ENCODE peak calls at places on chromosomes 5 and 9, in eight cellular contexts. G, R, L, B, F, Q, D and U are unnamed samples.

GRCh38 chr9:87505869-87506678 is 8.4 kb downstream of the DAPK1 start:
- DNase-seq in G (no peak), R (no peak), L (no peak), B (no peak), F (no peak), Q (no peak), D (no peak), U (no peak)

GRCh38 chr9:127651697-127652610 is 39.9 kb downstream of the STXBP1 start:
- DNase-seq in G (no peak), R (no peak), L (no peak), B (no peak), F (no peak), Q (no peak), D (no peak), U (no peak)

GRCh38 chr5:81965510-81965909 is 6.3 kb upstream of the ATG10 start:
- DNase-seq in G (peak; percentile 35), R (peak; percentile 14), L (no peak), B (no peak), F (no peak), Q (no peak), D (no peak), U (no peak)

GRCh38 chr9:129568560-129569505 is 52.1 kb downstream of the C9orf50 start:
- DNase-seq in G (no peak), R (no peak), L (peak; percentile 59), B (peak; percentile 73), F (peak; percentile 73), Q (no peak), D (no peak), U (no peak)

GRCh38 chr9:87100001-87100400 is 152.7 kb upstream of the GAS1 start:
- DNase-seq in G (no peak), R (no peak), L (no peak), B (no peak), F (no peak), Q (no peak), D (no peak), U (no peak)

GRCh38 chr5:13503017-13503416 is 441.5 kb downstream of the DNAH5 start:
- DNase-seq in G (no peak), R (no peak), L (no peak), B (no peak), F (no peak), Q (no peak), D (no peak), U (no peak)

GRCh38 chr9:3708751-3709150 is 182.9 kb upstream of the RFX3 start:
- DNase-seq in G (peak; percentile 77), R (no peak), L (no peak), B (no peak), F (peak; percentile 57), Q (no peak), D (no peak), U (no peak)

GRCh38 chr5:150510460-150511263 is 2.7 kb downstream of the NDST1 start:
- DNase-seq in G (no peak), R (no peak), L (no peak), B (no peak), F (no peak), Q (no peak), D (no peak), U (no peak)

GRCh38 chr5:90882448-90882847 is 323.9 kb downstream of the ADGRV1 start:
- DNase-seq in G (no peak), R (no peak), L (no peak), B (no peak), F (no peak), Q (no peak), D (no peak), U (no peak)

GRCh38 chr9:93656426-93657222 is 80.2 kb downstream of the PHF2 start:
- DNase-seq in G (no peak), R (no peak), L (no peak), B (peak; percentile 24), F (no peak), Q (no peak), D (no peak), U (peak; percentile 0)

GRCh38 chr9:37271679-37272078 is 150.8 kb upstream of the GRHPR start:
- DNase-seq in G (peak; percentile 45), R (no peak), L (no peak), B (no peak), F (no peak), Q (no peak), D (no peak), U (no peak)

GRCh38 chr5:111631328-111631727 is 119.0 kb upstream of the STARD4 start:
- DNase-seq in G (no peak), R (no peak), L (no peak), B (no peak), F (no peak), Q (no peak), D (no peak), U (no peak)

GRCh38 chr5:115423541-115423940 is 121.0 kb downstream of the FEM1C start:
- DNase-seq in G (no peak), R (peak; percentile 28), L (peak; percentile 18), B (peak; percentile 81), F (no peak), Q (no peak), D (no peak), U (no peak)

GRCh38 chr9:17134396-17134842 is 421 bp upstream of the CNTLN start:
- DNase-seq in G (peak; percentile 59), R (peak; percentile 41), L (peak; percentile 59), B (no peak), F (no peak), Q (no peak), D (no peak), U (no peak)

GRCh38 chr5:109454726-109455505 is 45.1 kb upstream of the PJA2 start:
- DNase-seq in G (peak; percentile 65), R (peak; percentile 56), L (no peak), B (no peak), F (no peak), Q (no peak), D (no peak), U (no peak)

GRCh38 chr5:161287436-161287835 is 259.1 kb downstream of the GABRB2 start:
- DNase-seq in G (no peak), R (no peak), L (no peak), B (no peak), F (no peak), Q (no peak), D (no peak), U (no peak)

GRCh38 chr9:19552282-19552681 is 143.5 kb downstream of the ACER2 start:
- DNase-seq in G (no peak), R (no peak), L (no peak), B (no peak), F (no peak), Q (no peak), D (no peak), U (no peak)

GRCh38 chr5:14386882-14387575 is 194.6 kb upstream of the OTULINL start:
- DNase-seq in G (no peak), R (no peak), L (no peak), B (no peak), F (no peak), Q (no peak), D (no peak), U (no peak)

GRCh38 chr9:125911861-125912260 is 164.7 kb downstream of the PBX3 start:
- DNase-seq in G (no peak), R (no peak), L (no peak), B (no peak), F (no peak), Q (no peak), D (no peak), U (no peak)

GRCh38 chr9:34035656-34036055 is 13.0 kb downstream of the UBAP2 start:
- DNase-seq in G (no peak), R (no peak), L (no peak), B (no peak), F (no peak), Q (no peak), D (no peak), U (no peak)

GRCh38 chr9:133956520-133957076 is 35.5 kb downstream of the VAV2 start:
- DNase-seq in G (peak; percentile 46), R (peak; percentile 42), L (no peak), B (peak; percentile 49), F (no peak), Q (no peak), D (no peak), U (no peak)

GRCh38 chr9:73001860-73002259 is 49.0 kb upstream of the ALDH1A1 start:
- DNase-seq in G (no peak), R (no peak), L (no peak), B (no peak), F (no peak), Q (no peak), D (no peak), U (no peak)

GRCh38 chr9:75183293-75183692 is 95.0 kb downstream of the OSTF1 start:
- DNase-seq in G (no peak), R (no peak), L (no peak), B (no peak), F (no peak), Q (no peak), D (no peak), U (no peak)

GRCh38 chr5:176882566-176882900 is 16.6 kb downstream of the HK3 start:
- DNase-seq in G (peak; percentile 11), R (no peak), L (no peak), B (no peak), F (no peak), Q (no peak), D (no peak), U (no peak)

GRCh38 chr9:71349218-71349617 is 227.8 kb upstream of the TRPM3 start:
- DNase-seq in G (peak; percentile 64), R (peak; percentile 19), L (no peak), B (no peak), F (no peak), Q (no peak), D (no peak), U (no peak)

GRCh38 chr9:134275379-134275778 is 50.9 kb upstream of the RXRA start:
- DNase-seq in G (no peak), R (no peak), L (no peak), B (no peak), F (no peak), Q (no peak), D (no peak), U (no peak)

GRCh38 chr5:177475563-177476427 is 2.4 kb upstream of the DBN1 start:
- DNase-seq in G (no peak), R (no peak), L (no peak), B (no peak), F (no peak), Q (no peak), D (no peak), U (no peak)

GRCh38 chr9:117028103-117028858 is 341.2 kb downstream of the TRIM32 start:
- DNase-seq in G (no peak), R (no peak), L (no peak), B (no peak), F (no peak), Q (no peak), D (no peak), U (no peak)

GRCh38 chr9:72734631-72735030 is 213.2 kb downstream of the TMC1 start:
- DNase-seq in G (peak; percentile 10), R (peak; percentile 33), L (no peak), B (no peak), F (no peak), Q (no peak), D (no peak), U (no peak)

GRCh38 chr5:170783498-170784247 is at the start of gene GABRP:
- DNase-seq in G (no peak), R (no peak), L (no peak), B (no peak), F (no peak), Q (no peak), D (no peak), U (no peak)

GRCh38 chr5:44245936-44246335 is 143.3 kb downstream of the FGF10 start:
- DNase-seq in G (no peak), R (no peak), L (no peak), B (no peak), F (no peak), Q (no peak), D (no peak), U (no peak)

GRCh38 chr9:71984388-71985069 is 73.1 kb downstream of the C9orf85 start:
- DNase-seq in G (peak; percentile 47), R (peak; percentile 49), L (no peak), B (peak; percentile 68), F (no peak), Q (peak; percentile 37), D (no peak), U (no peak)

GRCh38 chr9:122216138-122216797 is 12.5 kb downstream of the LHX6 start:
- DNase-seq in G (no peak), R (no peak), L (no peak), B (no peak), F (no peak), Q (no peak), D (no peak), U (no peak)